ENCODE peak calls at places on chromosome 6, in five cellular contexts. T is GM12878, H is esophagus squamous epithelium, O is HepG2, A is HCT116. N is an unnamed sample. For H3K4me1, the result is how much of the 10 kb centered on the place peaks cover.

GRCh38 chr6:87408721-87409155 is 966 bp downstream of the CFAP206 start:
- DNase-seq in H (no peak), T (no peak), A (no peak), O (no peak), N (no peak)

GRCh38 chr6:157209865-157210530 is 113.3 kb downstream of the TMEM242 start:
- DNase-seq in H (no peak), A (no peak), O (no peak), T (no peak), N (no peak)

GRCh38 chr6:101391772-101392560 is 1.5 kb upstream of the GRIK2 start:
- DNase-seq in T (no peak), A (no peak), H (no peak), O (no peak), N (peak)

GRCh38 chr6:41426888-41427641 is 91.7 kb downstream of the NCR2 start:
- DNase-seq in H (no peak), T (no peak), A (no peak), O (no peak), N (no peak)

GRCh38 chr6:13874191-13874549 is 50.6 kb upstream of the RNF182 start:
- DNase-seq in O (no peak), A (no peak), T (no peak), H (no peak), N (no peak)

GRCh38 chr6:27608916-27609883 is 136.3 kb upstream of the ZNF184 start:
- DNase-seq in A (peak), T (peak), O (peak), H (no peak), N (no peak)

GRCh38 chr6:166097914-166098522 is 69.6 kb downstream of the TBXT start:
- DNase-seq in A (peak), H (no peak), T (no peak), O (peak), N (peak)

GRCh38 chr6:110392727-110393126 is 22.6 kb downstream of the DDO start:
- DNase-seq in H (no peak), T (no peak), O (no peak), A (no peak), N (peak)

GRCh38 chr6:37134622-37135191 is 35.2 kb upstream of the PIM1 start:
- DNase-seq in T (no peak), A (peak), O (no peak), H (no peak), N (no peak)

GRCh38 chr6:84441456-84441855 is 214.0 kb upstream of the CEP162 start:
- DNase-seq in H (no peak), T (no peak), A (no peak), O (no peak), N (no peak)

GRCh38 chr6:160534050-160534696 is 129.9 kb downstream of the LPA start:
- DNase-seq in A (peak), H (no peak), O (peak), T (no peak), N (no peak)

GRCh38 chr6:140437619-140438345 is 1063.3 kb upstream of the CITED2 start:
- DNase-seq in T (no peak), O (no peak), H (no peak), A (no peak), N (no peak)

GRCh38 chr6:22320750-22321149 is 23.9 kb upstream of the PRL start:
- DNase-seq in T (no peak), A (peak), O (peak), H (no peak), N (no peak)

GRCh38 chr6:46011241-46012085 is 4.2 kb downstream of the CLIC5 start:
- DNase-seq in T (peak), O (peak), A (no peak), H (no peak), N (no peak)

GRCh38 chr6:17885079-17885478 is 102.4 kb downstream of the KIF13A start:
- DNase-seq in T (no peak), O (no peak), H (no peak), A (no peak), N (no peak)
- H3K4me3 ChIP-seq in T (peak), O (no peak), H (no peak), A (no peak), N (no peak)

DNA sequence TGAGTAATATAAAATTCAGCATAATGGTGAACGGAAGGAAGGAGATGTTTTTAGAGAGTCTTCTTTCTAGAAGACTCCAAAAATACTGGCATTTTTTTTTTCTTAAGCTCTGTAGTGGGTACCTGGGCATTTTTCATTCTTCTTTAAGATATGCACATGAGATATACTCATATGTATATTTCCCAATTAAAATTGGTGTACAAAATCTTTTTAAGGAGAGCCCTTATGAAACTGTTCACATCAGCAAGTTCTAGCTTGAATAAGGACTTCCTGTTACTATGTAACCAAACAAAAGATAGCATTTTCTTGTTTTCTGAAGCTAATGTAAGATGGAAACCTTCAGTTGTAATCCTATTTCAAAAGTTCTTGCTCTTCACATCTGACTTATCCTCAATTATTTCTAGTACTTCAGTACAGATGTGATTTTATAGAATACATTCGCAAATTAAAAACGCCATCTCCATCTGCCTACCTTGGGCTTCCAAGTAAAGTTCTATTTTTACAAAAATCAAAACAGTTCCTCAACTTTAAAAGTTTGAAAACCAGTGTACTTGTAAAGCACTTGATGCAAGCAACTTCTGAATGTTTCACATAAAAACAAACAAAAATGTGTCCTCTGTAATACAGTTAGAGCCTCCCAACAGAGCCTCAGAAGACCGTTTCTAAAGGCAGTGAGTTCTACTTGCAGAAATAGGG is 566 bp upstream of the MANEA start:
- DNase-seq in T (no peak), A (no peak), O (no peak), H (no peak), N (no peak)
- TF ChIP-seq POLR2A in T (no peak), A (no peak), O (no peak), H (no peak), N (no peak)

DNA sequence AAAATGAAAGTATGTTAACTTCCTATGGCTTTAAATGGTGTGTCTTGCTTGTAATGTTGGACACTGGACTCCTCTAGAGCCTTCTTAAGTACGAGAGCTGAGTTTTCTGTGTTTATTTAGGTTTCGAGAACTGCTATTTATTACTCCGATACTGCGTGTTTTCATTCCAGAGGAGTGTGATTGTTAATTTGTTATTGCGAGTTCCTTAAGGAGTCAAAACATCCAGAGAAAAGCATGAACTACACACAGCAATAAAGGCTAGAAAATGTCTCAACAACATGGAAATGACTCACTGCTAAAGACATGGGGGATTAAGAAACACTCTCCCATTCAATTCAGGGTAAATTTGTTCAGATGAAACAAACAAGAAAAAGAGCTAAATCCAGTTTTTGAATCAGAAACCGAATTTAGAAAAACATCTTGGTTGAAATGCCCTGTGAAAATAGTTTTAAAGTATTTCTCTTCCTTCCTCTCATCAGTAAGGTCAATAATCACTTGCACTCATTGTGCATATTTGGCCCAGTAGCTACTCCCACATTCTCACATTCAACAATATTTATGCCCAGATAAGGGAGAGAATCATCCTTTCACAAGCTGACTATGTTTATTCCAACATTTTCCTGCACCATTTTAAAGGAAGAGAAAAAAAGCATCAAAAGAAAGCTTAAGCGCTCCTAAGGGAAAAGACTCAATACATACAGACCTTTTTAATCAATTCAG is 36.0 kb downstream of the ATXN1 start:
- DNase-seq in A (no peak), T (no peak), H (no peak), O (no peak), N (no peak)
- H3K4me1 ChIP-seq in A (half or more), T (under half), H (half or more), O (half or more), N (under half)

GRCh38 chr6:137488736-137489409 is 5.3 kb downstream of the OLIG3 start:
- DNase-seq in O (no peak), A (no peak), T (no peak), H (no peak), N (peak)

GRCh38 chr6:137487181-137487910 is 6.8 kb downstream of the OLIG3 start:
- DNase-seq in A (no peak), T (no peak), H (no peak), O (no peak), N (peak)

GRCh38 chr6:137489410-137490371 is 4.5 kb downstream of the OLIG3 start:
- DNase-seq in O (no peak), A (no peak), T (no peak), H (no peak), N (peak)

GRCh38 chr6:137487947-137488735 is 6.1 kb downstream of the OLIG3 start:
- DNase-seq in A (no peak), T (no peak), O (no peak), H (no peak), N (peak)

GRCh38 chr6:137486388-137486787 is 7.8 kb downstream of the OLIG3 start:
- DNase-seq in A (no peak), O (no peak), H (no peak), T (no peak), N (no peak)
- H3K4me3 ChIP-seq in A (no peak), O (no peak), H (no peak), T (no peak), N (no peak)

GRCh38 chr6:131552572-131552971 is 20.5 kb upstream of the ARG1 start:
- DNase-seq in O (peak), A (no peak), T (no peak), H (no peak), N (no peak)
- TF ChIP-seq POLR2A in O (no peak), A (no peak), T (no peak), H (no peak), N (no peak)

GRCh38 chr6:125816828-125817280 is 26.1 kb downstream of the NCOA7 start:
- DNase-seq in A (no peak), H (no peak), T (no peak), O (no peak), N (no peak)

GRCh38 chr6:125821825-125822281 is 31.1 kb downstream of the NCOA7 start:
- DNase-seq in A (no peak), O (peak), H (no peak), T (no peak), N (no peak)

GRCh38 chr6:125818225-125818657 is 27.5 kb downstream of the NCOA7 start:
- DNase-seq in H (no peak), A (no peak), T (no peak), O (no peak), N (no peak)

GRCh38 chr6:125818659-125819297 is 28.0 kb downstream of the NCOA7 start:
- DNase-seq in H (no peak), T (no peak), O (no peak), A (no peak), N (no peak)

GRCh38 chr6:125819927-125820326 is 29.2 kb downstream of the NCOA7 start:
- DNase-seq in A (no peak), T (no peak), H (no peak), O (no peak), N (no peak)
- H3K4me1 ChIP-seq in A (under half), T (under half), H (under half), O (half or more), N (under half)

DNA sequence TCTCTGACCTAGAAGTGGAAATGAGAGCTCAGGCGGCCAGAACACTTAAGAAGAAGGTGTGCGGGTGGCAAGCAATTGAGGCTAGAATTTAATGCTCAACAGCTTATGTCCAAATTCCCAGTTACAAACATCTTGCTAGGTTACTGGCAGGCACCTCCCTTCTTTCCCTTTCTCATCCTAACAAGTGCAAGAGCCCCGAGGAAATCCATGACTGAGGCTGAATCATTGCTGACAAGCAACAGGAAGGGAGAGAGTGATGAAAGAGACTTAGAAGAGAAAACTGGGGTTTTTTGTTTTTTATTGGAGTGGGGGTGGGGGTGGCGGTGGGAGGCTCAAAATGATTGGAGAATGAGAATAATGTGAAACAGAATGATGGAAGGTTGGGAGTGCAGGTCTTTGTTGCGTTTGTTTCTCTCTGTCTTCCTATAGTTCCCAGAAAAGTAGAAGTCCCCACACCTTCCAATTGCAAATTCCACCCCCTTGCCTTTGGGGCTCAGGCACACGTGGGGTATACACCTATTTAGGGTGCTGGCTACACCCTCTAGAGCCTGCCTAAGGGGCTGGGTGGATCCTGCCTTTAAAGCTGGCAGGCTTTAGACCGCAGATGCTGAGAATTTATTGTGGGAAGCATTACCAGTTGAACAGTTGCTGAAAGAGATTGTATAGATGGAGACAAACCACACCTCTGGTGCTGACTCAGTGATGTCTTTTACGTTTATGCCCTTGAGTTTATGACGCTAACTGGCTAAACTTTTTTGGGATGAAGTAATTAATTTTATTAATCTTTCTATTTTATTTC is 1.4 kb downstream of the FAM83B start:
- DNase-seq in H (no peak), T (no peak), A (peak), O (no peak), N (no peak)
- H3K4me3 ChIP-seq in H (peak), T (no peak), A (peak), O (no peak), N (no peak)

N was measured in upper lobe of left lung.